ENCODE peak calls at places on chromosomes 11 and 22, in six cellular contexts. W, O, L, P, H and C are unnamed samples.

GRCh38 chr22:23825246-23825905 is 13.4 kb downstream of the DERL3 start:
- DNase-seq in W (no peak), O (no peak), L (no peak), H (no peak), P (no peak), C (no peak)

GRCh38 chr11:79503028-79503427 is 62.2 kb upstream of the TENM4 start:
- DNase-seq in O (no peak), W (no peak), L (no peak), P (no peak), H (no peak), C (no peak)

GRCh38 chr11:117614695-117615094 is 182.3 kb downstream of the DSCAML1 start:
- DNase-seq in L (no peak), P (no peak), O (no peak), W (no peak), H (no peak), C (no peak)

GRCh38 chr11:102527701-102528100 is 2.8 kb downstream of the MMP7 start:
- DNase-seq in L (no peak), H (no peak), O (no peak), P (no peak), W (no peak), C (no peak)

GRCh38 chr11:31303644-31304043 is 65.9 kb downstream of the DCDC1 start:
- DNase-seq in L (no peak), H (no peak), P (no peak), O (no peak), W (no peak), C (no peak)

GRCh38 chr11:85685131-85685819 is 720 bp downstream of the CCDC89 start:
- DNase-seq in L (no peak), O (no peak), P (no peak), H (no peak), W (no peak), C (no peak)

GRCh38 chr11:97963528-97964331 is 1057.0 kb upstream of the CNTN5 start:
- DNase-seq in H (no peak), P (peak), W (no peak), L (no peak), O (no peak), C (no peak)

GRCh38 chr11:124865902-124866851 is 945 bp downstream of the ROBO3 start:
- DNase-seq in P (peak), H (no peak), W (peak), L (peak), O (no peak), C (peak)

GRCh38 chr11:6418958-6419611 is at the start of gene APBB1:
- DNase-seq in O (no peak), P (peak), W (peak), H (no peak), L (peak), C (peak)

GRCh38 chr11:131580466-131580865 is 210.1 kb downstream of the NTM start:
- DNase-seq in L (no peak), P (no peak), O (no peak), W (no peak), H (no peak), C (no peak)

GRCh38 chr11:420054-420910 is 5.5 kb upstream of the SIGIRR start:
- DNase-seq in P (no peak), W (peak), H (no peak), O (no peak), L (no peak), C (no peak)

GRCh38 chr11:107691003-107691402 is 20.9 kb downstream of the SLN start:
- DNase-seq in P (no peak), H (no peak), O (no peak), L (no peak), W (no peak), C (no peak)

GRCh38 chr11:20397281-20397680 is 9.8 kb downstream of the PRMT3 start:
- DNase-seq in W (no peak), L (no peak), O (peak), P (peak), H (no peak), C (no peak)

GRCh38 chr11:2657697-2658284 is 42.0 kb downstream of the KCNQ1OT1 start:
- DNase-seq in O (no peak), L (no peak), W (no peak), P (no peak), H (no peak), C (no peak)

GRCh38 chr11:77250881-77251640 is 50.4 kb downstream of the GDPD4 start:
- DNase-seq in W (no peak), L (no peak), H (no peak), O (no peak), P (no peak), C (no peak)

GRCh38 chr22:26547426-26547825 is 35.2 kb upstream of the TFIP11 start:
- DNase-seq in L (no peak), H (no peak), P (no peak), W (no peak), O (no peak), C (no peak)

GRCh38 chr11:84714316-84714780 is 912.8 kb downstream of the DLG2 start:
- DNase-seq in O (peak), P (peak), H (no peak), L (no peak), W (peak), C (peak)

GRCh38 chr22:38218661-38219331 is 17.0 kb downstream of the MAFF start:
- DNase-seq in L (no peak), P (no peak), H (no peak), O (peak), W (peak), C (no peak)

GRCh38 chr11:124875401-124875800 is 10.2 kb downstream of the ROBO3 start:
- DNase-seq in H (no peak), L (no peak), W (no peak), O (no peak), P (no peak), C (no peak)

GRCh38 chr22:25350551-25350971 is 131.1 kb downstream of the CRYBB2 start:
- DNase-seq in H (no peak), O (no peak), W (no peak), L (no peak), P (no peak), C (no peak)

GRCh38 chr11:133403900-133404299 is 128.4 kb downstream of the OPCML start:
- DNase-seq in L (no peak), W (peak), O (no peak), P (peak), H (no peak), C (no peak)

GRCh38 chr22:22060200-22061084 is 77.9 kb upstream of the TOP3B start:
- DNase-seq in O (peak), L (peak), P (peak), W (peak), H (no peak), C (peak)

GRCh38 chr11:34791725-34792124 is 124.5 kb downstream of the APIP start:
- DNase-seq in P (no peak), H (no peak), W (no peak), O (peak), L (no peak), C (peak)

GRCh38 chr22:19103881-19104821 is 18.1 kb downstream of the DGCR2 start:
- DNase-seq in W (no peak), H (no peak), P (no peak), L (no peak), O (no peak), C (no peak)

GRCh38 chr11:7657306-7658025 is 15.8 kb downstream of the CYB5R2 start:
- DNase-seq in P (peak), O (peak), L (no peak), H (no peak), W (peak), C (no peak)

GRCh38 chr22:44609589-44609988 is 92.4 kb upstream of the PRR5 start:
- DNase-seq in W (no peak), H (no peak), L (no peak), P (no peak), O (no peak), C (no peak)

GRCh38 chr11:63745304-63746170 is 23.0 kb downstream of the ZFTA start:
- DNase-seq in L (no peak), W (no peak), H (no peak), O (no peak), P (no peak), C (no peak)

GRCh38 chr11:79273781-79274180 is 167.0 kb downstream of the TENM4 start:
- DNase-seq in P (no peak), O (no peak), W (no peak), H (no peak), L (no peak), C (no peak)

GRCh38 chr11:19698493-19699292 is 13.9 kb upstream of the NAV2 start:
- DNase-seq in P (no peak), W (no peak), O (no peak), L (no peak), H (no peak), C (no peak)

GRCh38 chr11:76123243-76123642 is 83.1 kb downstream of the WNT11 start:
- DNase-seq in H (no peak), W (no peak), L (no peak), P (no peak), O (no peak), C (no peak)

GRCh38 chr11:10490398-10491232 is 35.6 kb downstream of the AMPD3 start:
- DNase-seq in W (no peak), H (no peak), P (peak), O (peak), L (no peak), C (no peak)

GRCh38 chr22:41528938-41529561 is 15.2 kb downstream of the POLR3H start:
- DNase-seq in W (no peak), H (no peak), L (no peak), O (peak), P (no peak), C (no peak)

GRCh38 chr11:35178862-35179261 is 39.9 kb downstream of the CD44 start:
- DNase-seq in P (no peak), H (no peak), W (no peak), L (no peak), O (no peak), C (no peak)

GRCh38 chr22:43128116-43128515 is 15.1 kb downstream of the MCAT start:
- DNase-seq in O (no peak), W (no peak), L (no peak), P (no peak), H (no peak), C (no peak)

GRCh38 chr11:43197357-43197756 is 114.4 kb upstream of the API5 start:
- DNase-seq in O (no peak), P (no peak), H (no peak), W (no peak), L (no peak), C (no peak)

GRCh38 chr22:42217019-42217751 is 53.3 kb downstream of the TCF20 start:
- DNase-seq in O (no peak), H (peak), P (no peak), L (no peak), W (no peak), C (no peak)

GRCh38 chr22:35375031-35375430 is 5.9 kb upstream of the HMOX1 start:
- DNase-seq in W (no peak), O (no peak), H (no peak), L (no peak), P (no peak), C (no peak)

GRCh38 chr22:37741312-37741795 is 44.5 kb downstream of the TRIOBP start:
- DNase-seq in P (no peak), W (peak), O (peak), H (no peak), L (no peak), C (no peak)

GRCh38 chr22:17706451-17706900 is 67.8 kb downstream of the BID start:
- DNase-seq in H (peak), L (peak), W (no peak), P (no peak), O (peak), C (peak)
- TF ChIP-seq POLR2A in H (no peak), L (no peak), W (no peak), P (no peak), O (no peak), C (no peak)

GRCh38 chr11:65305501-65306268 is 9.0 kb upstream of the CDC42EP2 start:
- DNase-seq in O (peak), L (no peak), W (no peak), P (no peak), H (no peak), C (no peak)
- TF ChIP-seq TAF1 in O (peak), L (no peak), W (no peak), P (no peak), H (no peak), C (no peak)

DNA sequence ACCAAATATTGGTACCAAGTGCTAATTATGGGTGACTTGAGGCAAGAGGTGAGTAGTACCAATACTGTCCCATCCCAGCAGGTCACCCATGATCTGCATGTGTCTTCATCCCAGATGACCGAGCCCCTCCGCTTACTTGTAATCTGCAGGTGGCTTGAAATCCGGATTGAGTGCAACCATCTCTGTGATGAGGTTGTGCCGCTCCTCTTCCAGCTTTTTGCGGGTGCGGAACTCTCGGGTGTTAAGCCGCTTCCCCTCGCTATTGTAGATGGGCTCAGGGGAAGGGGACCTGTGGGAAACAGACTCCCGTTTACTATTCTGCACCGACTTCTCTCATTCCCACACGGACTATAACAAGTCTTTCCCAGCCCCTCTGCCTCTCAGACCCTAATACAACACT is 8.2 kb downstream of the SF1 start:
- DNase-seq in O (no peak), H (no peak), W (no peak), P (no peak), L (no peak), C (no peak)
- TF ChIP-seq POLR2A in O (peak), H (no peak), W (no peak), P (peak), L (peak), C (no peak)

GRCh38 chr11:122098223-122098980 is 17.6 kb downstream of the BLID start:
- DNase-seq in W (no peak), L (no peak), P (no peak), O (no peak), H (no peak), C (no peak)
- TF ChIP-seq TAF1 in W (no peak), L (no peak), P (no peak), O (no peak), H (no peak), C (no peak)

GRCh38 chr22:28769394-28770085 is 3.0 kb upstream of the CCDC117 start:
- DNase-seq in H (no peak), P (no peak), O (peak), L (no peak), W (no peak), C (no peak)

GRCh38 chr22:28773461-28773867 is 969 bp downstream of the CCDC117 start:
- DNase-seq in L (peak), P (no peak), H (peak), O (no peak), W (no peak), C (peak)

GRCh38 chr22:28774378-28774777 is 1.9 kb downstream of the CCDC117 start:
- DNase-seq in W (no peak), P (no peak), H (no peak), O (no peak), L (no peak), C (no peak)

GRCh38 chr22:28771195-28771791 is 1.2 kb upstream of the CCDC117 start:
- DNase-seq in H (no peak), W (no peak), P (no peak), O (peak), L (no peak), C (no peak)

GRCh38 chr22:28772633-28773460 is at the start of gene CCDC117:
- DNase-seq in O (peak), H (peak), W (peak), P (peak), L (peak), C (peak)
- TF ChIP-seq POLR2A in O (peak), H (peak), W (no peak), P (peak), L (peak), C (peak)